ENCODE peak calls at places on chromosomes 13 and 19, in eight cellular contexts. X is body of pancreas, J is cardiac muscle cell, B is stomach, D is brain microvascular endothelial cell, Y is SK-N-SH, T is choroid plexus epithelial cell, U is prostate gland. Q is an unnamed sample.

GRCh38 chr19:1261512-1261862 is 7.6 kb upstream of the CIRBP start:
- DNase-seq in D (no peak), T (no peak), J (no peak), X (no peak), Y (no peak), U (no peak), B (no peak), Q (no peak)

GRCh38 chr19:15934332-15935078 is at the start of gene CYP4F11:
- DNase-seq in X (peak), J (no peak), D (no peak), U (peak), T (no peak), Y (no peak), B (peak), Q (peak)

GRCh38 chr13:91097269-91097668 is 250.2 kb upstream of the MIR17HG start:
- DNase-seq in T (no peak), B (no peak), U (no peak), D (no peak), X (no peak), J (no peak), Y (no peak), Q (no peak)

GRCh38 chr19:18220632-18221275 is 5.5 kb downstream of the PDE4C start:
- DNase-seq in T (no peak), J (no peak), U (no peak), X (no peak), B (no peak), Y (no peak), D (no peak), Q (peak)

GRCh38 chr13:93755341-93755740 is 528.7 kb downstream of the GPC6 start:
- DNase-seq in X (no peak), U (no peak), Y (no peak), J (no peak), D (no peak), T (no peak), B (no peak), Q (no peak)

GRCh38 chr13:50081106-50081898 is 66.1 kb downstream of the KCNRG start:
- DNase-seq in T (no peak), Y (peak), J (peak), D (no peak), B (peak), U (peak), X (peak), Q (peak)

GRCh38 chr13:40329682-40330485 is 336.6 kb downstream of the FOXO1 start:
- DNase-seq in D (peak), B (no peak), X (no peak), T (peak), U (no peak), J (peak), Y (no peak), Q (no peak)

GRCh38 chr19:50486823-50487515 is 10.3 kb upstream of the GARIN5A start:
- DNase-seq in X (no peak), Y (peak), J (peak), B (no peak), T (peak), D (peak), U (no peak), Q (peak)

GRCh38 chr19:56069642-56070041 is 51.5 kb downstream of the ZNF787 start:
- DNase-seq in J (no peak), B (no peak), D (no peak), X (no peak), U (no peak), Y (no peak), T (no peak), Q (no peak)

GRCh38 chr13:37656247-37656940 is 57.8 kb upstream of the POSTN start:
- DNase-seq in Y (no peak), J (peak), D (peak), T (peak), B (no peak), U (no peak), X (no peak), Q (peak)

DNA sequence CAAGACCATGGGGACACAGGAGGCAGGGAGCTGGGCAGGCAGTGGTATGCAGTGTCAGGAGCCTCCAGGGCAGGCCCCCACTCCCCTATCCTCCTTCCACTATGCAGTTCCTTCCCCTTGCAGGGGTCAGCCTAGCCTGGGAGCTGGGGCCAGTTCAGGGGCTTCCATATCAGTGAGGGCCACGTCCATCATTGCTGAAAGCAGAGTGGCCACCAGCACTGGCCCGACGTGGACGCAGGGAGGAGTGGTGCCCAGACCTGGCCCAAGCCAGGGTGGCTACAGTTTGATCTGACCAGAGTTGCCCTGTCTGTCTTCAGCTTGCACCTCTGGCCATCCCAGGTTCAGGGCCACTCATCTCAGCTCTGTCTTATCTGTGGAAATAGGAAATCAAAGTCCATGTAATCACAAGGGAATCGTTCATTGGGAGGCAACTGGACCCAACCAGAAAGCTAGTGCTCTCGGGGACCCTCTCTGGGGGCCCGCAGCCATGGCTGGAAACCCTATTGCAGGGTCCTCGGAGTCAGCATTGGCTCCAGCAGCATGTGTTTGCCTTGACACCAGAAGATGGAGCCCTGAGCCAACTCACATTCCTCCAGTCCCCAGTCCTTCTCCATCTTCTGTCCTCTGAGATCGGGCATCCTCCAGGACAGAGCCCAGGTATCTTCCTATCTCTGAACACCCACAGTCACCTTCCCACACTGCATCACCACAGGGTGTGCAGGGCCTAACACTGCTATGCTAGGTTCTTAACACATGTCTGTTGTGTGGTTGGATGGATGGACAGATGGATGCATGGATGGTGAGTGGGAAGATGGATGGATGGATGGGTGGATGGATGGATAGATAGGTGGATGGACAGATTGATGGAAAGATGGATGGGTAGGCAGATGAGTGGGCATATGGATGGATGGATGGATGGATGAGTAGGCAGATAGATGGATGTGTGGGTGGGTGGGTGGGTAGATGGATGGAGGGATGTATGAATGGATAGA is 75.7 kb upstream of the KCTD15 start:
- DNase-seq in U (no peak), B (no peak), D (no peak), J (no peak), Y (no peak), T (no peak), X (no peak), Q (no peak)
- TF ChIP-seq CTCF in U (no peak), B (no peak), D (peak), J (no peak), Y (no peak), T (no peak), X (no peak), Q (no peak)

GRCh38 chr19:35205733-35206323 is 22.7 kb downstream of the FAM187B start:
- DNase-seq in X (no peak), U (no peak), T (no peak), D (no peak), J (no peak), Y (no peak), B (no peak), Q (no peak)

GRCh38 chr19:35206855-35207254 is 21.7 kb downstream of the FAM187B start:
- DNase-seq in X (no peak), J (no peak), D (no peak), T (no peak), U (no peak), Y (no peak), B (peak), Q (no peak)

GRCh38 chr19:35202722-35203674 is 25.5 kb downstream of the FAM187B start:
- DNase-seq in U (no peak), J (no peak), D (no peak), X (no peak), B (no peak), T (no peak), Y (no peak), Q (no peak)

GRCh38 chr19:35206379-35206778 is 22.2 kb downstream of the FAM187B start:
- DNase-seq in J (no peak), B (no peak), Y (no peak), U (no peak), T (no peak), X (no peak), D (no peak), Q (no peak)

GRCh38 chr19:35204799-35205732 is 23.5 kb downstream of the FAM187B start:
- DNase-seq in T (no peak), X (no peak), J (no peak), U (no peak), Y (no peak), D (no peak), B (no peak), Q (no peak)
- TF ChIP-seq CTCF in T (no peak), X (no peak), J (no peak), U (no peak), Y (no peak), D (no peak), B (no peak), Q (no peak)

DNA sequence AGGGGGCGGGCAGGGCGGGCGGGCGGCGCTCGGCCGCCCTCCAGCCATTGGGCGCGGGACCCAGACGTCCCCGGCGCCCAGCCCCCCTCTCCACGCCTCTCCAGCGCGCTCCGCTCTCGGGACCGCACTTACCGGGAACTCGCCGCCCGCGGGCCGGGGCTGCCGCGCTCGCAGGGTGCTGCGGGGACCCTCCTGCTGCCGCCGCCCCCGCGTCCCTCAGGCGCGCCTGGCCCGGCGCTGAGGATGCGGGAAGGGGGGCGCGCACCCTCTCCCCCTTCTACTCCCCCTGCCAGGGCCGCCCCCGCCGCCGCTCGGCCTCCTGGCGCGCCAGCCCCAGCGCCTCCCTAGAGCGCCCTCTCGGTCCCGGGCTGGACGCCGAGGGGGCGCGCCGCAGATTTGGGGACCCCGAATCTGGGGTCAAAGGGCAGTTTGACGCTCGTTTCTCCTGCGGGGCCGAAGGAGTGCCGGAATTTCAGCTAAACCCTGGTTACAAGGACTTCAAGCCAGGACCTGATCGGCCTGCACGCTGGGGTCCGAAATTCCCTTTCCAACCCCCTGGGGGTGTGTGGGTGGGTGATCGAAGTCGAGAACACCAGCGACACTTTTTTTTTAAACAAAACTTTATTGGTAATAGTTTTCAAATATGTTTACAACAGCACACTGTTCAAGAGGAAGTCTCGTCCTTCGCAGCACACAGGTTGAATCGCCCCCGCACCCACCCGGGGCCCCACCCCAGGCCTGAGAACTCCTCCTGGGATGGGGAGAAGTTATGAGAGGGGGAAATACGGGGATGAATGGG is 734 bp upstream of the SAMD1 start:
- DNase-seq in J (peak), T (peak), D (peak), U (no peak), X (peak), B (no peak), Y (peak), Q (peak)
- TF ChIP-seq CTCF in J (peak), T (peak), D (peak), U (no peak), X (peak), B (no peak), Y (peak), Q (no peak)

DNA sequence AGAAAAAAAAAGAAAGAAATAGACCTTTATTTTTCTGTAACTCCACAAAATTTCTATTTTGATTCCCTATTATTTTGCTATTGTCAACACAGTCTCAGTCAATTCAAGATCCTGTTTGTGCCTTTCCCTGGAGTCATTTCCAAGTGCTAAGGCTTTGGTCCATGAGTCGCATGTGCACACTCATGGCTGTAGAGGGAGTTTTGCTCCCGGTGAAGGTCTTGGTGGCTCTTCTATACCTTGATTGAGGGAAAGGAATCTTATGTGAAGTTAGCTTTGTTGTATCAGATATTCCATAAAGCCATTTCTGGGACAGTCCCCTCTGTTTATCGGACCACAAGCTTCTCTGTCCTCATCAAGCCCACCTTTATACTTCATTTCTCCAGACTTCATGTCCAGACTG is 58.7 kb upstream of the ALOX5AP start:
- DNase-seq in B (no peak), Y (no peak), T (peak), J (peak), X (no peak), D (no peak), U (no peak), Q (no peak)
- TF ChIP-seq CTCF in B (no peak), Y (peak), T (peak), J (peak), X (no peak), D (peak), U (no peak), Q (no peak)

DNA sequence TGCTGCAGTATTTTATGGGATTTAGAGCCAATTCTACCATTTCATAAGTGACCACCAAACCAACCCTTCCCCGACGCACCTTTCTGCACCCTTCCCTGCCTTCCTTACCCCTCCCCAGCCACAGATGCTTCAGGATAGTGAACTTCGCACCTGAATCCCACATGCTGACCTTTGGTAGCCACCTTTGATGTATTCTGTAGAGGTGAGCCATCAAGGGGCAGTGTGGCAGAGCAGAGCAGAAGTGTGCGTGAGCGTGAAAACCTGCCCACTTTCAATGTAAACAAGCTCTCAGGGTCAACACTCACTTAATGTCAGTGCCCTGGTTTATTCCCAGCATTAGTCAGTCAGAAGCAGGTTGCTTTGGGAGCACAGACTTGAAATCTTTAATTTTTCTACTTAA is 107.7 kb downstream of the FRY start:
- DNase-seq in J (no peak), U (no peak), D (no peak), T (no peak), B (no peak), Y (no peak), X (no peak), Q (no peak)
- TF ChIP-seq CTCF in J (no peak), U (no peak), D (no peak), T (no peak), B (no peak), Y (no peak), X (no peak), Q (no peak)

GRCh38 chr19:57583521-57584416 is at the start of gene ZIK1:
- DNase-seq in Y (peak), T (peak), B (peak), X (peak), D (peak), J (peak), U (peak), Q (no peak)
- TF ChIP-seq CTCF in Y (no peak), T (peak), B (no peak), X (no peak), D (peak), J (no peak), U (no peak), Q (no peak)

GRCh38 chr19:9818734-9819589 is at the start of gene FBXL12:
- DNase-seq in T (peak), D (peak), X (peak), J (peak), Y (peak), B (peak), U (peak), Q (peak)
- TF ChIP-seq CTCF in T (no peak), D (no peak), X (no peak), J (no peak), Y (no peak), B (no peak), U (no peak), Q (no peak)

GRCh38 chr19:43562211-43562697 is 13.1 kb downstream of the XRCC1 start:
- DNase-seq in B (no peak), T (no peak), D (no peak), J (no peak), U (no peak), X (no peak), Y (no peak), Q (no peak)

GRCh38 chr19:43562698-43563241 is 12.6 kb downstream of the XRCC1 start:
- DNase-seq in X (peak), B (peak), U (no peak), T (peak), J (peak), Y (no peak), D (peak), Q (no peak)

GRCh38 chr19:43563816-43564215 is 11.5 kb downstream of the XRCC1 start:
- DNase-seq in J (no peak), T (no peak), Y (no peak), B (no peak), D (no peak), U (no peak), X (no peak), Q (no peak)

GRCh38 chr19:43561144-43561970 is 14.0 kb downstream of the XRCC1 start:
- DNase-seq in T (no peak), J (no peak), D (no peak), U (no peak), Y (no peak), X (no peak), B (no peak), Q (no peak)

DNA sequence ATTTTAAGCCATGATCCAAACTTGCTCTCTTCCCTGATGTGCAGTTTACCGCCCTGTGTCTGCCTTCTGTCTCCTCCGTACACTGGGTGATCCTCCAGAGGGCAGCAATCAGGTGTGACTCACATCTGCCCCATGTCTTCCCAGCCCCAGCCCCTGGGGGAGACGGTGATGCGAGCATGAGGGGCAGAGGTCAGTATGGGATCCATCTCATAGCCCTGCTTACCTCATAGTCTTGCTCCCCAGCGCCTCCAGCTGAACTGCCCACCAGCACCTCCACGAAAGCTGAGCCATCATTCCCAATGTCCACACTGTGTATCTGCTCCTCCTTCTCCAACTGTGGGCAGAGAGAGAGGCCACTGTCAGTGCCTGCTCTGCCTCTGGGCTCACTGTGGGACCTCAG is 14.6 kb downstream of the XRCC1 start:
- DNase-seq in Y (no peak), T (peak), X (no peak), B (no peak), J (no peak), D (peak), U (no peak), Q (peak)
- TF ChIP-seq CTCF in Y (peak), T (peak), X (no peak), B (no peak), J (no peak), D (peak), U (no peak), Q (no peak)